ENCODE peak calls at places on chromosomes 12 and 14, in four cellular contexts. O is pons, F is bronchial epithelial cell, A is LHCN-M2. X is an unnamed sample.

GRCh38 chr12:69873429-69873828 is 48.4 kb downstream of the MYRFL start:
- DNase-seq in F (peak; percentile 81), A (peak; percentile 30), O (no peak), X (no peak)

GRCh38 chr14:35419429-35419841 is 14.9 kb upstream of the NFKBIA start:
- DNase-seq in F (peak; percentile 42), A (no peak), O (no peak), X (no peak)

GRCh38 chr12:85516667-85517325 is 236.8 kb downstream of the ALX1 start:
- DNase-seq in A (no peak), F (peak; percentile 75), O (no peak), X (no peak)

GRCh38 chr12:91819132-91819447 is 326.6 kb downstream of the BTG1 start:
- DNase-seq in F (no peak), O (no peak), A (no peak), X (peak; percentile 61)

GRCh38 chr14:63544641-63545234 is 1.6 kb upstream of the PPP2R5E start:
- DNase-seq in F (no peak), A (peak; percentile 42), O (peak; percentile 60), X (no peak)

GRCh38 chr12:127143020-127143419 is 1124.0 kb upstream of the TMEM132C start:
- DNase-seq in A (no peak), F (no peak), O (no peak), X (no peak)

GRCh38 chr12:126862500-126862899 is 1404.5 kb upstream of the TMEM132C start:
- DNase-seq in A (no peak), O (no peak), F (no peak), X (no peak)

GRCh38 chr14:89911018-89911919 is 43.3 kb downstream of the EFCAB11 start:
- DNase-seq in F (no peak), A (peak; percentile 35), O (peak; percentile 87), X (no peak)

GRCh38 chr14:30988509-30988908 is 36.9 kb upstream of the AP4S1 start:
- DNase-seq in A (peak; percentile 31), F (peak; percentile 26), O (no peak), X (no peak)

GRCh38 chr12:127881371-127882140 is 385.4 kb upstream of the TMEM132C start:
- DNase-seq in F (no peak), A (peak; percentile 14), O (peak; percentile 93), X (no peak)

GRCh38 chr14:65958664-65959562 is 527.3 kb upstream of the CCDC196 start:
- DNase-seq in O (peak; percentile 71), A (peak; percentile 15), F (peak; percentile 40), X (no peak)

X was measured in pancreas.